ENCODE peak calls at places on chromosomes 6 and 20, in five cellular contexts. E, Q, O, G and M are unnamed samples.

GRCh38 chr6:167952512-167952859 is 45.0 kb upstream of the KIF25 start:
- DNase-seq in E (no peak), O (no peak), G (no peak), Q (no peak), M (no peak)

GRCh38 chr6:3797231-3798200 is 46.0 kb upstream of the PXDC1 start:
- DNase-seq in E (no peak), O (no peak), G (no peak), Q (peak), M (no peak)

GRCh38 chr6:125393449-125393858 is 91.7 kb upstream of the HDDC2 start:
- DNase-seq in O (no peak), Q (no peak), E (peak), G (no peak), M (no peak)

GRCh38 chr6:106973841-106974336 is 640 bp downstream of the CD24 start:
- DNase-seq in E (peak), Q (no peak), O (peak), G (no peak), M (no peak)

GRCh38 chr6:109059591-109060021 is 35.0 kb downstream of the SESN1 start:
- DNase-seq in O (no peak), G (no peak), E (peak), Q (peak), M (peak)

GRCh38 chr20:39112196-39112743 is 150.1 kb downstream of the DHX35 start:
- DNase-seq in G (no peak), Q (peak), O (no peak), E (peak), M (no peak)

GRCh38 chr20:47337413-47337812 is 19.1 kb downstream of the ZMYND8 start:
- DNase-seq in Q (no peak), G (no peak), O (no peak), E (no peak), M (no peak)

GRCh38 chr20:10674684-10675455 is 1.1 kb upstream of the JAG1 start:
- DNase-seq in E (peak), G (no peak), O (no peak), Q (peak), M (peak)

GRCh38 chr20:16563066-16563806 is 10.0 kb downstream of the KIF16B start:
- DNase-seq in Q (no peak), G (no peak), O (no peak), E (no peak), M (no peak)

GRCh38 chr20:46304361-46304760 is 3.9 kb downstream of the CDH22 start:
- DNase-seq in O (no peak), E (no peak), Q (peak), G (no peak), M (no peak)

GRCh38 chr6:90729057-90729456 is 142.2 kb upstream of the MAP3K7 start:
- DNase-seq in E (no peak), G (no peak), Q (no peak), O (no peak), M (no peak)

GRCh38 chr20:4511776-4512175 is 209.9 kb upstream of the PRND start:
- DNase-seq in Q (peak), E (no peak), G (no peak), O (no peak), M (no peak)

GRCh38 chr20:58553841-58554240 is 38.6 kb upstream of the APCDD1L start:
- DNase-seq in O (no peak), G (no peak), E (no peak), Q (no peak), M (no peak)

GRCh38 chr20:19973920-19974620 is 43.1 kb upstream of the NAA20 start:
- DNase-seq in E (no peak), O (no peak), G (peak), Q (peak), M (no peak)

GRCh38 chr6:52946301-52946700 is 36.8 kb upstream of the GSTA3 start:
- DNase-seq in E (no peak), G (no peak), O (no peak), Q (no peak), M (no peak)

GRCh38 chr6:1724124-1724523 is 114.4 kb downstream of the FOXC1 start:
- DNase-seq in O (no peak), E (no peak), Q (no peak), G (no peak), M (no peak)

GRCh38 chr6:125947581-125947980 is 9.0 kb upstream of the HINT3 start:
- DNase-seq in Q (peak), E (no peak), G (no peak), O (no peak), M (no peak)

GRCh38 chr6:2799936-2800527 is 34.8 kb downstream of the WRNIP1 start:
- DNase-seq in Q (no peak), O (no peak), G (no peak), E (no peak), M (no peak)

GRCh38 chr20:46177768-46178167 is 59.7 kb downstream of the CD40 start:
- DNase-seq in E (no peak), Q (no peak), O (no peak), G (no peak), M (no peak)

GRCh38 chr6:110180228-110181008 is at the start of gene CDC40:
- DNase-seq in Q (no peak), E (peak), O (peak), G (no peak), M (peak)

GRCh38 chr6:10951675-10952282 is 64.9 kb downstream of the SYCP2L start:
- DNase-seq in O (no peak), G (no peak), E (peak), Q (peak), M (no peak)

GRCh38 chr20:7760261-7761048 is 179.8 kb downstream of the HAO1 start:
- DNase-seq in G (no peak), E (no peak), Q (no peak), O (no peak), M (no peak)

GRCh38 chr20:63833776-63834544 is 2.9 kb upstream of the ZBTB46 start:
- DNase-seq in O (no peak), G (no peak), Q (no peak), E (no peak), M (no peak)

GRCh38 chr6:105879902-105880547 is 206.1 kb upstream of the PRDM1 start:
- DNase-seq in G (no peak), E (no peak), Q (no peak), O (peak), M (no peak)

GRCh38 chr6:109511832-109512231 is 28.8 kb upstream of the ZBTB24 start:
- DNase-seq in O (no peak), G (no peak), E (no peak), Q (no peak), M (no peak)

GRCh38 chr6:36739947-36740817 is 42.6 kb downstream of the RAB44 start:
- DNase-seq in O (no peak), Q (peak), G (no peak), E (no peak), M (no peak)

GRCh38 chr6:93266418-93266817 is 152.9 kb downstream of the EPHA7 start:
- DNase-seq in Q (no peak), G (no peak), O (no peak), E (no peak), M (no peak)

GRCh38 chr20:49595346-49595745 is 27.4 kb upstream of the PTGIS start:
- DNase-seq in E (no peak), O (no peak), Q (no peak), G (no peak), M (no peak)

GRCh38 chr6:35219683-35220326 is 6.0 kb downstream of the SCUBE3 start:
- DNase-seq in G (no peak), E (no peak), O (no peak), Q (peak), M (no peak)